ENCODE peak calls at places on chromosomes 11 and 22, in ten cellular contexts. F is upper lobe of right lung, Z is heart right ventricle, X is right lobe of liver, I is GM13977, H is colonic mucosa, U is sigmoid colon, D is hepatocyte, W is kidney, E is endothelial cell. P is an unnamed sample.

GRCh38 chr11:68385128-68385527 is 72.7 kb downstream of the LRP5 start:
- DNase-seq in F (no peak), Z (no peak), X (no peak), I (no peak), H (no peak), U (no peak), D (no peak), W (no peak), E (no peak), P (no peak)

GRCh38 chr11:1271406-1271805 is 38.0 kb downstream of the TOLLIP start:
- DNase-seq in F (no peak), Z (no peak), X (no peak), I (no peak), H (no peak), U (no peak), D (no peak), W (no peak), E (no peak), P (no peak)

GRCh38 chr11:45805305-45806071 is 539 bp downstream of the SLC35C1 start:
- DNase-seq in F (peak), Z (peak), X (peak), I (no peak), H (no peak), U (peak), D (peak), W (peak), E (peak), P (no peak)

GRCh38 chr11:69908511-69909220 is 89.5 kb upstream of the FGF3 start:
- DNase-seq in F (peak), Z (no peak), X (no peak), I (no peak), H (no peak), U (no peak), D (no peak), W (peak), E (no peak), P (no peak)

GRCh38 chr22:46058591-46059519 is 81.9 kb upstream of the WNT7B start:
- DNase-seq in F (peak), Z (peak), X (peak), I (no peak), H (no peak), U (peak), D (no peak), W (peak), E (no peak), P (no peak)

GRCh38 chr11:56911312-56911711 is 77.4 kb upstream of the OR5AK2 start:
- DNase-seq in F (no peak), Z (no peak), X (no peak), I (no peak), H (no peak), U (no peak), D (no peak), W (no peak), E (no peak), P (no peak)

GRCh38 chr11:130068986-130069683 is 559 bp upstream of the APLP2 start:
- DNase-seq in F (peak), Z (peak), X (peak), I (no peak), H (no peak), U (peak), D (peak), W (peak), E (peak), P (peak)

GRCh38 chr11:14861680-14862079 is 30.4 kb downstream of the CYP2R1 start:
- DNase-seq in F (no peak), Z (no peak), X (peak), I (no peak), H (peak), U (no peak), D (peak), W (no peak), E (no peak), P (peak)

GRCh38 chr22:27063381-27063780 is 406.0 kb downstream of the MIAT start:
- DNase-seq in F (no peak), Z (no peak), X (no peak), I (no peak), H (no peak), U (no peak), D (no peak), W (no peak), E (no peak), P (no peak)

GRCh38 chr22:19367763-19368367 is 63.7 kb downstream of the HIRA start:
- DNase-seq in F (no peak), Z (no peak), X (no peak), I (no peak), H (no peak), U (no peak), D (no peak), W (no peak), E (no peak), P (no peak)

GRCh38 chr11:76566811-76567210 is 103.7 kb downstream of the LRRC32 start:
- DNase-seq in F (no peak), Z (no peak), X (no peak), I (no peak), H (no peak), U (no peak), D (no peak), W (no peak), E (no peak), P (no peak)

GRCh38 chr11:11605181-11605580 is 16.6 kb downstream of the GALNT18 start:
- DNase-seq in F (no peak), Z (no peak), X (no peak), I (no peak), H (no peak), U (no peak), D (no peak), W (no peak), E (no peak), P (no peak)

GRCh38 chr11:18321622-18321990 is 334 bp downstream of the HPS5 start:
- DNase-seq in F (no peak), Z (no peak), X (no peak), I (peak), H (no peak), U (no peak), D (no peak), W (no peak), E (no peak), P (no peak)

GRCh38 chr11:35035894-35036408 is 103.0 kb upstream of the CD44 start:
- DNase-seq in F (no peak), Z (no peak), X (no peak), I (no peak), H (no peak), U (no peak), D (no peak), W (no peak), E (no peak), P (no peak)

GRCh38 chr11:126434950-126435335 is 79.5 kb downstream of the ST3GAL4 start:
- DNase-seq in F (no peak), Z (no peak), X (no peak), I (no peak), H (no peak), U (no peak), D (no peak), W (no peak), E (no peak), P (no peak)

GRCh38 chr11:45354976-45355705 is 69.0 kb upstream of the SYT13 start:
- DNase-seq in F (peak), Z (peak), X (peak), I (peak), H (peak), U (peak), D (peak), W (peak), E (peak), P (peak)

GRCh38 chr22:48145738-48146137 is 1383.3 kb downstream of the TBC1D22A start:
- DNase-seq in F (no peak), Z (no peak), X (no peak), I (no peak), H (no peak), U (no peak), D (no peak), W (no peak), E (no peak), P (no peak)

DNA sequence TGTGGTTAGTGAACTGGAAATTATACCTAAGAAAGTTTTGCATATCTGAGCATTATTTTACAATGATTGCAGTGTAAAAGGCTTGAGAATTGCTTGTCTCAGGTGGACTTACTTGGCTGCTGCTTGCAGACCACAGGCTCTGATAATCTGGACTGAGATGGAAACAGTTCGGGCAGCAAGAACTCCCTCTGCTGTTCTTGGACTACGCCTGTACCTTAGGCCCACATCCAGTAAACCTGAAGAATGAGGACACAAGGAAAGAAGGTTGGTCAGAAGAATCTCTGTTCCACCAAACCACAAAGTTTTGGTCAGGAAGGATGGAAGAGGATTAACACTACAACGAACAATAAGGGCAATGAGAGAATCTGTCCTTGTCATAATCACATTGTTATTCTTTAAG is 80.1 kb downstream of the C2CD3 start:
- DNase-seq in F (no peak), Z (no peak), X (no peak), I (no peak), H (no peak), U (no peak), D (no peak), W (no peak), E (no peak), P (no peak)
- TF ChIP-seq CTCF in F (no peak), Z (no peak), X (peak), I (peak), H (no peak), U (no peak), D (peak), W (no peak), E (no peak), P (no peak)

GRCh38 chr22:36787594-36787993 is 11.7 kb upstream of the IFT27 start:
- DNase-seq in F (no peak), Z (no peak), X (no peak), I (no peak), H (no peak), U (no peak), D (no peak), W (no peak), E (no peak), P (no peak)

GRCh38 chr22:36795633-36796032 is 19.7 kb upstream of the IFT27 start:
- DNase-seq in F (no peak), Z (no peak), X (no peak), I (no peak), H (no peak), U (no peak), D (no peak), W (no peak), E (no peak), P (no peak)

DNA sequence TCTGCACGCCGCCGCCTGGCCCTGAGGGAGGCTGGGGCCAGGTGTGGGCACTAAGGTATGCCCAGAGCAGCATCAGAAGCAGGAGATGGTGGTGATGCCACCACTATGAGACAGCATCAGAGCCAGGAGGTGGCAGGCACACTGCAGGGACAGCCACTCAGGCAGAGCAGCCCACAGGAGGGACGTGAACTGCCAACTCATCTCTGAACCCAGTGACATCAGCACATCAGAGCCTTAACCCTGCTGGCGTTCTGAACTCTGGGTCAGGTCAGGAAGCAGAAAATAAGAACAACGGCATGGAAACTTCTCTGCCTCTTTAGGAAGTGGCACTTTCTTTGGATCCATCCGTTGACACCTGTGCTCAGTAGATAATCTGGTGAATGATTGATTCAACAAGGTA is 14.7 kb upstream of the IFT27 start:
- DNase-seq in F (no peak), Z (no peak), X (no peak), I (peak), H (no peak), U (no peak), D (no peak), W (no peak), E (no peak), P (peak)
- TF ChIP-seq CTCF in F (no peak), Z (no peak), X (no peak), I (peak), H (no peak), U (no peak), D (no peak), W (no peak), E (no peak), P (no peak)

GRCh38 chr11:100686476-100686875 is 612 bp upstream of the ARHGAP42 start:
- DNase-seq in F (no peak), Z (no peak), X (no peak), I (no peak), H (no peak), U (no peak), D (no peak), W (no peak), E (no peak), P (no peak)

GRCh38 chr11:100689141-100689540 is 2.1 kb downstream of the ARHGAP42 start:
- DNase-seq in F (no peak), Z (no peak), X (no peak), I (no peak), H (no peak), U (no peak), D (no peak), W (no peak), E (no peak), P (no peak)

GRCh38 chr11:100687032-100687629 is at the start of gene ARHGAP42:
- DNase-seq in F (peak), Z (peak), X (peak), I (peak), H (peak), U (peak), D (peak), W (peak), E (peak), P (peak)

GRCh38 chr11:100684101-100685065 is 2.7 kb upstream of the ARHGAP42 start:
- DNase-seq in F (no peak), Z (no peak), X (no peak), I (no peak), H (no peak), U (no peak), D (no peak), W (no peak), E (no peak), P (no peak)

GRCh38 chr11:100687630-100688395 is 725 bp downstream of the ARHGAP42 start:
- DNase-seq in F (peak), Z (peak), X (peak), I (peak), H (peak), U (peak), D (peak), W (peak), E (peak), P (peak)
- TF ChIP-seq CTCF in F (peak), Z (peak), X (peak), I (peak), H (peak), U (peak), D (peak), W (peak), E (peak), P (peak)

GRCh38 chr11:121463689-121464335 is 11.0 kb upstream of the SORL1-AS1 start:
- DNase-seq in F (no peak), Z (no peak), X (no peak), I (no peak), H (no peak), U (no peak), D (no peak), W (no peak), E (no peak), P (no peak)

GRCh38 chr11:121466063-121466794 is 13.5 kb upstream of the SORL1-AS1 start:
- DNase-seq in F (peak), Z (peak), X (peak), I (no peak), H (peak), U (peak), D (peak), W (peak), E (peak), P (peak)

GRCh38 chr11:121467965-121468364 is 15.2 kb upstream of the SORL1-AS1 start:
- DNase-seq in F (no peak), Z (no peak), X (no peak), I (peak), H (no peak), U (no peak), D (no peak), W (no peak), E (no peak), P (peak)

GRCh38 chr11:121464352-121464946 is 11.7 kb upstream of the SORL1-AS1 start:
- DNase-seq in F (no peak), Z (peak), X (peak), I (peak), H (no peak), U (peak), D (peak), W (peak), E (no peak), P (peak)

GRCh38 chr11:121465709-121466062 is 12.9 kb upstream of the SORL1-AS1 start:
- DNase-seq in F (no peak), Z (no peak), X (no peak), I (no peak), H (peak), U (no peak), D (peak), W (no peak), E (no peak), P (no peak)
- TF ChIP-seq CTCF in F (no peak), Z (no peak), X (no peak), I (no peak), H (no peak), U (no peak), D (no peak), W (no peak), E (no peak), P (no peak)

DNA sequence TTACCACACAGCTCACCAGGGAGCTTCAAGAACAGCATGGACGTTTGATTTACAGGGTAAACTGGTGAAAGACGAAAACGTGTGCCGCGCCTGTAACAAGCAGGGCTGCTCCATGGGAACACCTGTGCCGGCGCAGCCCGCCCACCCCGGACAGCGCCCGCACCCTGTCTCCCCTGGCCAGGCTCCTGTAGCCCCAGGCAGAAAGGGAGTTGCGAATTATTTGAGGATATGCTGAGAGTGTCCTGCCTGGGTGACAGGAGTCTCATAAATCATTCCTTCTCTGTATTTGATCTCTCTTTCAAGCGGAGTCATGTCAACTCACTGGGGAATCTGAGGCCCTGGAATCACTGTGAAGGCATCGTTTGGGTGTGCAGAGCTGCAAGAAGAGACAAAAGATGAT is 804.3 kb downstream of the OPCML start:
- DNase-seq in F (no peak), Z (no peak), X (no peak), I (no peak), H (no peak), U (no peak), D (no peak), W (no peak), E (no peak), P (no peak)
- TF ChIP-seq CTCF in F (no peak), Z (no peak), X (no peak), I (no peak), H (no peak), U (no peak), D (no peak), W (no peak), E (no peak), P (no peak)

DNA sequence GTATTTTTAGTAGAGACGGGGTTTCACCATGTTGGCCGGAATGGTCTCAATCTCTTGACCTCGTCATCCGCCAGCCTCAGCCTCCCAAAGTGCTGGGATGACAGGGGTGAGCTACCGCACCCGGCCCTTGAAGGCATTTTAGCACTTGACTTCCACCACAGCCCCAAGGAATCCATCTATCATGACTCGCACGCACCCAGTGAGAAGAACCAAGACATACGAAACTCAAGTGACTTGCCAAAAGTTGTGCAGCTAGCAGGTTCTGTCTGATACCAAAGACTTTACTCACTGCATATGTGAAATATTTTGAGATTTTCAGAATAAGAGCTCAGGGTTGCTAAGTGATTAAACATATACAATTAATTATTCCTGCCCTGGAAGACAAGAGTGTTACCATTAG is 21.0 kb downstream of the FLI1 start:
- DNase-seq in F (no peak), Z (no peak), X (no peak), I (no peak), H (no peak), U (no peak), D (no peak), W (peak), E (no peak), P (peak)
- TF ChIP-seq CTCF in F (no peak), Z (no peak), X (no peak), I (no peak), H (no peak), U (no peak), D (no peak), W (no peak), E (no peak), P (no peak)

GRCh38 chr11:6473481-6474422 is at the start of gene TRIM3:
- DNase-seq in F (peak), Z (peak), X (peak), I (peak), H (peak), U (peak), D (peak), W (peak), E (peak), P (peak)
- TF ChIP-seq CTCF in F (peak), Z (no peak), X (no peak), I (no peak), H (no peak), U (no peak), D (peak), W (no peak), E (no peak), P (no peak)

DNA sequence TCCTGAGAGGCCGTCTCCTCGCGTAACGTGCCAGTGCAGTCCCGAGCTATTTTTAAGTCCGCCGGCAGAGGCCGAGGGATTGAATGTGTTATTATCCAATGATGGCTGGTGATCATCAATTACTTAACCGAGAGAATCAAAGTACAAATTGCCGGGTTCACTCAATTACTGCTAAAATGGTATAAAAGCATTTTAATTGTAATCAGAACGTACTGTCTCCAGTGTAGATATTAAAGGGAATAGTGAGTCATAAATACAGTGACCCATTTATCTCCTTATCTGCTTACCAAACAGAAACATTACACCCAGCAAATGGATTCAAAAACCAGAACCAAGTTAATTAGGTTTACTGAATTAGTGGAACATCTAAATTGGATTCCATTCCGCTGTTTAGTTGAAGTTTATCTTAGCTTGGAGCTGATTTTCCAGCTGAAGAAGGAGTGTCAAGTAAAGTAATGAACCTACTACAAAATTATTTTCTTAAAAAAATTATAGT is 334.9 kb downstream of the BRD1 start:
- DNase-seq in F (no peak), Z (no peak), X (no peak), I (no peak), H (no peak), U (no peak), D (no peak), W (no peak), E (no peak), P (no peak)
- TF ChIP-seq CTCF in F (no peak), Z (no peak), X (no peak), I (no peak), H (no peak), U (no peak), D (no peak), W (no peak), E (no peak), P (no peak)

DNA sequence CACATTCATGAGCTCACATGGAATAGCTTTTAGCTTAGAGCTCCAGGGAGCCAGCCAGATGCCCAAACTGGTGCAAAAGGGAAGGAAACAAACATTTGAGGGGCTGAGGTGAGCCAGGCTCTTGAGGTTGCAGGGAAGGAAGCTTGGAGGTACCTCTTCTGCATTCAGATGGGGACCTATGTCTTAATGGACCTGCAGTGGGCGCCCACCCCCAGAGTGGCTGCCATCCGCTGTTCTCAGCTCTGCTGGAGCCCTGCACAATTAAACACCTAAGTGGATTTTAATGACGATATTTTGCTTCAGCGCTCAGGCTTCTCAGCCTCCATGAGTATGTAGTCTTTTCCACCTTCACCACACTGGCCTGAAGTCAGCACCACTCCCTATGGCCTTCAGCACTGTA is 100.8 kb downstream of the LDLRAD3 start:
- DNase-seq in F (no peak), Z (no peak), X (no peak), I (no peak), H (no peak), U (no peak), D (no peak), W (no peak), E (no peak), P (no peak)
- TF ChIP-seq CTCF in F (no peak), Z (no peak), X (no peak), I (no peak), H (no peak), U (no peak), D (no peak), W (no peak), E (no peak), P (no peak)

P was measured in activated CD8-positive, alpha-beta T cell treated with anti-CD3 and anti-CD28 coated beads for 36 hours.